ENCODE peak calls at places on chromosomes 11 and 22, in nine cellular contexts. N is heart left ventricle, D is AG10803, X is suprapubic skin, L is HL-60, Y is dorsolateral prefrontal cortex, M is Caco-2, H is upper lobe of right lung, G is Panc1. R is an unnamed sample.

GRCh38 chr11:120065876-120066275 is 72.0 kb downstream of the TRIM29 start:
- DNase-seq in Y (no peak), X (peak), N (no peak), G (no peak), H (no peak), M (no peak), L (no peak), D (no peak), R (no peak)

GRCh38 chr11:72787262-72788104 is 6.4 kb downstream of the STARD10 start:
- DNase-seq in L (peak), X (no peak), N (no peak), D (no peak), G (no peak), M (peak), Y (no peak), H (no peak), R (no peak)

GRCh38 chr22:38202437-38203089 is 769 bp downstream of the MAFF start:
- DNase-seq in H (peak), Y (peak), N (peak), D (peak), G (no peak), M (peak), L (peak), X (peak), R (peak)

GRCh38 chr11:57071829-57072228 is 83.1 kb downstream of the OR5AK2 start:
- DNase-seq in H (no peak), L (no peak), N (no peak), X (no peak), D (peak), Y (no peak), G (peak), M (no peak), R (peak)

GRCh38 chr22:44710474-44711235 is 8.7 kb downstream of the PRR5 start:
- DNase-seq in D (no peak), N (no peak), L (no peak), H (no peak), X (no peak), G (no peak), Y (no peak), M (peak), R (no peak)

GRCh38 chr22:49935561-49935960 is 17.1 kb downstream of the CRELD2 start:
- DNase-seq in X (no peak), Y (no peak), D (no peak), M (no peak), N (peak), L (no peak), H (no peak), G (no peak), R (no peak)

GRCh38 chr22:41260871-41261270 is 20.1 kb upstream of the CHADL start:
- DNase-seq in L (no peak), N (peak), Y (no peak), M (no peak), D (no peak), X (no peak), H (no peak), G (no peak), R (no peak)

GRCh38 chr11:36273110-36273509 is 16.1 kb downstream of the COMMD9 start:
- DNase-seq in H (no peak), G (no peak), Y (no peak), N (no peak), D (no peak), X (no peak), M (no peak), L (no peak), R (no peak)

GRCh38 chr11:61509058-61510029 is 795 bp downstream of the LRRC10B start:
- DNase-seq in X (no peak), Y (no peak), G (no peak), M (peak), N (peak), H (peak), D (peak), L (peak), R (no peak)

GRCh38 chr11:17607083-17607429 is 60.0 kb downstream of the OTOG start:
- DNase-seq in X (no peak), D (no peak), M (no peak), L (no peak), N (no peak), H (no peak), Y (no peak), G (no peak), R (no peak)

GRCh38 chr22:45246060-45246985 is 5.6 kb upstream of the KIAA0930 start:
- DNase-seq in N (no peak), G (peak), D (peak), M (peak), H (no peak), X (no peak), L (no peak), Y (no peak), R (peak)

GRCh38 chr22:42500164-42500835 is 19.3 kb downstream of the RRP7A start:
- DNase-seq in Y (peak), L (peak), D (peak), H (peak), M (no peak), G (no peak), N (peak), X (peak), R (no peak)

GRCh38 chr22:32048069-32048468 is 5.0 kb downstream of the SLC5A1 start:
- DNase-seq in X (no peak), G (no peak), D (no peak), Y (no peak), L (no peak), M (no peak), N (peak), H (no peak), R (no peak)

GRCh38 chr11:72251614-72252013 is 7.6 kb upstream of the PHOX2A start:
- DNase-seq in N (no peak), D (no peak), M (no peak), G (no peak), L (no peak), H (no peak), Y (no peak), X (no peak), R (no peak)

GRCh38 chr11:17314232-17314547 is 37.4 kb upstream of the NCR3LG1 start:
- DNase-seq in M (no peak), N (no peak), H (no peak), D (peak), L (no peak), G (no peak), Y (no peak), X (no peak), R (peak)

GRCh38 chr11:63764712-63765631 is 3.6 kb downstream of the ZFTA start:
- DNase-seq in L (no peak), D (no peak), X (no peak), G (no peak), H (no peak), Y (no peak), N (no peak), M (peak), R (no peak)

GRCh38 chr11:13465909-13466371 is 2.9 kb upstream of the BTBD10 start:
- DNase-seq in L (no peak), Y (no peak), H (no peak), D (peak), M (no peak), N (no peak), G (no peak), X (no peak), R (peak)

GRCh38 chr11:117612111-117612510 is 184.9 kb downstream of the DSCAML1 start:
- DNase-seq in N (no peak), Y (peak), M (no peak), G (no peak), X (no peak), D (no peak), H (no peak), L (no peak), R (no peak)

GRCh38 chr11:6693342-6694228 is 10.4 kb upstream of the MRPL17 start:
- DNase-seq in H (no peak), N (peak), G (peak), D (peak), X (peak), M (no peak), Y (no peak), L (no peak), R (peak)

GRCh38 chr11:118618991-118619375 is 11.6 kb downstream of the PHLDB1 start:
- DNase-seq in D (peak), L (no peak), X (peak), H (peak), Y (no peak), N (peak), M (no peak), G (no peak), R (peak)

GRCh38 chr11:126776125-126776524 is 224.4 kb downstream of the KIRREL3 start:
- DNase-seq in L (no peak), D (no peak), Y (no peak), X (no peak), M (no peak), G (no peak), N (no peak), H (no peak), R (no peak)

GRCh38 chr11:114122668-114123067 is 63.2 kb downstream of the ZBTB16 start:
- DNase-seq in L (no peak), H (no peak), N (no peak), M (no peak), Y (no peak), X (no peak), D (no peak), G (no peak), R (no peak)

GRCh38 chr11:62497132-62497915 is 49.3 kb downstream of the AHNAK start:
- DNase-seq in G (peak), N (no peak), L (peak), D (peak), Y (peak), H (no peak), M (peak), X (no peak), R (peak)

GRCh38 chr11:44885919-44886318 is 64.8 kb downstream of the TP53I11 start:
- DNase-seq in G (no peak), M (no peak), N (no peak), Y (no peak), H (no peak), L (no peak), D (no peak), X (no peak), R (no peak)

GRCh38 chr11:68584097-68584496 is 100.2 kb upstream of the GAL start:
- DNase-seq in L (peak), Y (peak), X (no peak), N (peak), G (no peak), M (peak), D (peak), H (no peak), R (no peak)

GRCh38 chr11:305834-306211 is 1.8 kb upstream of the IFITM2 start:
- DNase-seq in G (no peak), D (no peak), H (no peak), L (no peak), X (no peak), Y (no peak), N (no peak), M (no peak), R (no peak)

GRCh38 chr11:36304349-36304748 is 8.3 kb downstream of the PRR5L start:
- DNase-seq in N (no peak), G (no peak), H (no peak), X (no peak), Y (no peak), M (no peak), L (no peak), D (peak), R (no peak)

GRCh38 chr11:35178862-35179261 is 39.9 kb downstream of the CD44 start:
- DNase-seq in N (no peak), L (no peak), M (no peak), H (no peak), G (no peak), D (no peak), Y (no peak), X (no peak), R (no peak)

GRCh38 chr11:119323532-119324033 is 6.7 kb upstream of the MCAM start:
- DNase-seq in D (peak), Y (peak), H (no peak), L (no peak), N (peak), G (peak), M (peak), X (peak), R (peak)

GRCh38 chr22:40631925-40632324 is 4.6 kb downstream of the MRTFA start:
- DNase-seq in G (no peak), D (no peak), H (no peak), N (no peak), L (no peak), X (no peak), Y (no peak), M (no peak), R (no peak)

GRCh38 chr11:129766858-129767604 is 48.6 kb upstream of the TMEM45B start:
- DNase-seq in N (no peak), Y (no peak), L (peak), M (peak), H (no peak), X (no peak), D (peak), G (no peak), R (peak)

GRCh38 chr11:9815486-9816136 is 151.7 kb downstream of the SWAP70 start:
- DNase-seq in G (peak), L (no peak), M (no peak), H (no peak), N (no peak), X (no peak), D (peak), Y (no peak), R (peak)

GRCh38 chr11:109130910-109131309 is 291.1 kb upstream of the C11orf87 start:
- DNase-seq in X (no peak), H (no peak), M (no peak), D (no peak), L (no peak), N (no peak), G (no peak), Y (no peak), R (no peak)

GRCh38 chr11:95229199-95230053 is 1.6 kb downstream of the SESN3 start:
- DNase-seq in D (no peak), Y (no peak), G (no peak), N (no peak), L (no peak), X (no peak), H (no peak), M (no peak), R (no peak)

GRCh38 chr11:20015529-20016427 is 144.5 kb downstream of the DBX1 start:
- DNase-seq in L (no peak), H (no peak), N (no peak), X (no peak), D (no peak), M (no peak), G (no peak), Y (no peak), R (no peak)

GRCh38 chr11:34603129-34604001 is 17.5 kb upstream of the EHF start:
- DNase-seq in N (no peak), G (no peak), M (peak), L (no peak), D (no peak), Y (no peak), H (no peak), X (no peak), R (no peak)

GRCh38 chr11:3861698-3862097 is 6.2 kb downstream of the STIM1 start:
- DNase-seq in M (no peak), X (no peak), L (no peak), G (no peak), N (no peak), D (no peak), H (no peak), Y (no peak), R (no peak)
- TF ChIP-seq CTCF in M (no peak), X (no peak), L (no peak), G (no peak), N (no peak), D (no peak), H (no peak), Y (no peak), R (no peak)

DNA sequence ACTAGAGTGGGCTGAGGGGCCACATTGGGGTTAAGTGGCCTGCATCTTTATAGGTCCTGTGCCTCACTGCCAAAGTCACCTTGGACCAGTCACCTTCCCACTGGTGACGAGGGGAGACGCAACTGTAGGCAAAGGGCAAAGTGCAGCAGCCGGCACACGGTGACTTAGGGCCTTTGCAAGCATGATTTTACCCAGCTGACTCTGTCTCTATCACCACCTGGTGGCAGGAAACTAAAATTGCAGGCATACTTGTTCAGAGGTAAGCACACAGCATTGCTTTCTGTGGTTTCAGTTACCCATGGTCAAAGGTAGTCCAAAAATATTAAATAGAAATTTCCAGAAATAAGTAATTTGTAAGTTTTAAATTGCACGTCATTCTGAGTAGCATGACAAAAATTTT is 1164.4 kb downstream of the BRD1 start:
- DNase-seq in D (no peak), M (no peak), N (no peak), H (no peak), X (no peak), Y (no peak), L (peak), G (no peak), R (no peak)
- TF ChIP-seq CTCF in D (peak), M (peak), N (peak), H (no peak), X (no peak), Y (peak), L (peak), G (peak), R (peak)

DNA sequence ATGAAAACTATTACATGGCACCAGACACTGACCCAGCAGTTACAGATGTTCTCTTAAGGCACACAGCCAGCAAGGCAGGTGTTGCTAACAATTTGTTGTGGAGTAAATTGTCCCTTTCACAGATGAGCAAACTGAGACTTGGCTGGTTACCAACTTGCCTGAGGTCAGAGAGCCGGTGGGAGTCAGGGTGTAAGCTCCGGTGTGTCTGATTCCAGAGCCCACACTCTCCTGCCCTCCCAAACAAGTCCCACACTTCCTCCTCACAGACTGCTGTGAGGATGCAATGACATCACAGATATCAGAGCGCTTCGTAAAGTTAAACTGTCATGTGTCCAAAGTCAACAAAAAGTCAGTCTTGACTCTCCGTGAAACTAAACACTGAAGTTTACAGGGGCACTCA is 12.5 kb downstream of the GDPD5 start:
- DNase-seq in H (no peak), L (no peak), M (no peak), X (no peak), N (no peak), Y (no peak), G (no peak), D (no peak), R (no peak)
- TF ChIP-seq CTCF in H (no peak), L (no peak), M (no peak), X (no peak), N (no peak), Y (no peak), G (no peak), D (no peak), R (no peak)

GRCh38 chr22:23899042-23899745 is 5.0 kb downstream of the MIF start:
- DNase-seq in N (no peak), G (no peak), L (no peak), H (no peak), D (no peak), X (no peak), Y (no peak), M (no peak), R (no peak)
- TF ChIP-seq CTCF in N (no peak), G (no peak), L (no peak), H (no peak), D (no peak), X (no peak), Y (no peak), M (no peak), R (no peak)

GRCh38 chr11:116579857-116580727 is 192.7 kb downstream of the BUD13 start:
- DNase-seq in L (no peak), X (no peak), Y (no peak), G (no peak), D (no peak), N (no peak), H (no peak), M (no peak), R (no peak)
- TF ChIP-seq CTCF in L (no peak), X (no peak), Y (no peak), G (no peak), D (no peak), N (no peak), H (no peak), M (no peak), R (no peak)

R was measured in HFFc6.